ENCODE peak calls at places on chromosome 14, in eight cellular contexts. Y is heart left ventricle, I is right lobe of liver, D is sigmoid colon, X is GM12878, F is dorsolateral prefrontal cortex, R is HepG2, S is transverse colon. G is an unnamed sample.

GRCh38 chr14:24829862-24830261 is 195.9 kb upstream of the GZMB start:
- DNase-seq in R (no peak), X (no peak), S (no peak), F (no peak), D (no peak), Y (no peak), I (no peak), G (no peak)

GRCh38 chr14:88388741-88389282 is 3.4 kb downstream of the SPATA7 start:
- DNase-seq in S (no peak), I (no peak), X (no peak), Y (no peak), F (no peak), D (no peak), R (no peak), G (no peak)

GRCh38 chr14:86961106-86961716 is 1031.8 kb downstream of the GALC start:
- DNase-seq in Y (no peak), I (no peak), D (no peak), S (no peak), R (peak), X (no peak), F (no peak), G (no peak)

GRCh38 chr14:22561661-22562579 is 27.1 kb downstream of the DAD1 start:
- DNase-seq in S (peak), Y (no peak), D (no peak), R (peak), X (peak), F (no peak), I (no peak), G (no peak)

GRCh38 chr14:29857545-29857944 is 70.1 kb downstream of the PRKD1 start:
- DNase-seq in D (no peak), R (no peak), X (peak), F (no peak), Y (no peak), I (no peak), S (no peak), G (no peak)

GRCh38 chr14:103896578-103896977 is 31.7 kb upstream of the TDRD9 start:
- DNase-seq in D (no peak), X (no peak), Y (no peak), S (no peak), I (no peak), R (no peak), F (no peak), G (no peak)

GRCh38 chr14:100654025-100654813 is 67.0 kb upstream of the BEGAIN start:
- DNase-seq in D (no peak), Y (no peak), S (no peak), F (no peak), R (no peak), I (no peak), X (no peak), G (peak)

GRCh38 chr14:29851397-29851796 is 76.2 kb downstream of the PRKD1 start:
- DNase-seq in Y (no peak), S (no peak), I (no peak), R (no peak), F (no peak), X (no peak), D (no peak), G (no peak)

GRCh38 chr14:70534904-70535303 is at the start of gene ADAM20:
- DNase-seq in R (no peak), F (no peak), I (no peak), D (no peak), S (no peak), Y (no peak), X (no peak), G (no peak)

GRCh38 chr14:77007975-77008421 is 20.5 kb downstream of the IRF2BPL start:
- DNase-seq in X (no peak), R (no peak), F (no peak), Y (peak), I (peak), D (no peak), S (peak), G (peak)

GRCh38 chr14:91245029-91245428 is 525 bp upstream of the GPR68 start:
- DNase-seq in S (peak), D (no peak), F (no peak), Y (no peak), I (no peak), X (no peak), R (no peak), G (no peak)

GRCh38 chr14:34873591-34874385 is 1.4 kb downstream of the BAZ1A start:
- DNase-seq in I (peak), F (peak), S (peak), D (peak), R (no peak), Y (peak), X (peak), G (peak)

GRCh38 chr14:85233756-85234545 is 296.0 kb upstream of the FLRT2 start:
- DNase-seq in F (no peak), D (no peak), R (no peak), Y (no peak), X (no peak), I (no peak), S (no peak), G (no peak)

GRCh38 chr14:103361868-103362267 is 23.3 kb upstream of the MARK3 start:
- DNase-seq in S (no peak), F (no peak), D (peak), R (peak), X (no peak), I (no peak), Y (no peak), G (no peak)

GRCh38 chr14:68979722-68980552 is 835 bp upstream of the ACTN1 start:
- DNase-seq in F (no peak), I (peak), X (no peak), R (no peak), D (peak), Y (peak), S (peak), G (peak)

GRCh38 chr14:87975636-87976035 is 17.3 kb downstream of the GALC start:
- DNase-seq in F (no peak), D (no peak), S (no peak), I (no peak), X (no peak), R (no peak), Y (no peak), G (no peak)

GRCh38 chr14:71266994-71267636 is 359.9 kb downstream of the PCNX1 start:
- DNase-seq in Y (no peak), S (no peak), X (peak), D (no peak), R (no peak), I (no peak), F (no peak), G (no peak)

GRCh38 chr14:40340708-40341107 is 908.5 kb upstream of the FBXO33 start:
- DNase-seq in Y (no peak), F (no peak), R (no peak), D (no peak), X (no peak), I (no peak), S (no peak), G (no peak)

GRCh38 chr14:103705158-103705523 is 10.1 kb downstream of the XRCC3 start:
- DNase-seq in F (no peak), S (no peak), D (peak), Y (peak), I (peak), X (no peak), R (no peak), G (no peak)

GRCh38 chr14:30692669-30693068 is 70.5 kb downstream of the SCFD1 start:
- DNase-seq in Y (no peak), R (no peak), X (no peak), D (no peak), S (no peak), I (no peak), F (no peak), G (no peak)

GRCh38 chr14:44027397-44027796 is 479.7 kb downstream of the FSCB start:
- DNase-seq in R (no peak), D (no peak), Y (no peak), X (no peak), F (no peak), I (no peak), S (no peak), G (no peak)

GRCh38 chr14:54664961-54665360 is 98.0 kb downstream of the SAMD4A start:
- DNase-seq in D (no peak), Y (no peak), F (no peak), R (no peak), S (no peak), I (no peak), X (no peak), G (no peak)

DNA sequence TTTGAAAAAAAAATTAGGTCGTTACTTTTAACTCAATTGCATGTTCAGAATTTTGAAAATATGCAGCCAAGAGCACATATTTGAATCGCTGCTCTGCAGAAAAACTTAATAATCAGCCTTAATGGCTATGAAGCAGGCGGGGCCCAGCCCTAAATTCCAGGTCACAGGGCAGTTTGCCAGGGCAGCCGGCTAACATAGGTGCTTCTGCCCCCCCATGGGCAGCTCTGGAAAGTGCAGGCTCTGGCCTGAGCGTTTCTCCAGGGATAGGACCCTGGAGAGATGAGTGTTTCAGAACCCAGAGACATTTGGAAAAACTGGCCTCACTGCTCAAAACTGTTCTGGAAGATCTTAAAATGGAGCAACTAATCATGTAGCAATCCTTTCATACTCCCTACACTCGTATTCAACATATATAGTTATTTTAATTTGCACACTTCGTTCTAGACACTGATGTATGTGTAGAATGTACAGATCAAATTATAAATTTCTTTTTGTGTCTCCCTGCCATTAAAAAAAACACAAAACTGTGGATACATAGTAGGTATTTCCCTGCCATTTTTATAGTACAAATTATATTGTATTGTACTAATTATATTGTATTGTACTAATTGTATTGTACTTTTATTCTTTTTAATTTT is 26.0 kb upstream of the PTGR2 start:
- DNase-seq in S (peak), R (peak), Y (peak), F (peak), I (peak), D (peak), X (peak), G (peak)
- TF ChIP-seq CTCF in S (peak), R (peak), Y (peak), F (peak), I (peak), D (peak), X (peak), G (peak)

GRCh38 chr14:99272669-99273024 is 650 bp upstream of the BCL11B start:
- DNase-seq in R (no peak), X (no peak), Y (no peak), D (no peak), F (no peak), I (no peak), S (no peak), G (no peak)
- H3K4me3 ChIP-seq in R (peak), X (peak), Y (peak), D (peak), F (peak), I (peak), S (peak), G (peak)

GRCh38 chr14:73757381-73757780 is 43.2 kb upstream of the PNMA1 start:
- DNase-seq in X (no peak), R (no peak), S (no peak), D (no peak), F (no peak), Y (no peak), I (no peak), G (no peak)

GRCh38 chr14:73757876-73758391 is 43.8 kb upstream of the PNMA1 start:
- DNase-seq in F (no peak), I (no peak), X (no peak), Y (no peak), S (no peak), R (no peak), D (peak), G (no peak)

GRCh38 chr14:73759714-73760597 is 45.8 kb upstream of the PNMA1 start:
- DNase-seq in X (peak), R (peak), S (peak), Y (peak), D (peak), F (peak), I (peak), G (peak)

GRCh38 chr14:73759183-73759713 is 45.1 kb upstream of the PNMA1 start:
- DNase-seq in D (peak), R (no peak), X (no peak), F (peak), S (peak), Y (peak), I (peak), G (peak)

DNA sequence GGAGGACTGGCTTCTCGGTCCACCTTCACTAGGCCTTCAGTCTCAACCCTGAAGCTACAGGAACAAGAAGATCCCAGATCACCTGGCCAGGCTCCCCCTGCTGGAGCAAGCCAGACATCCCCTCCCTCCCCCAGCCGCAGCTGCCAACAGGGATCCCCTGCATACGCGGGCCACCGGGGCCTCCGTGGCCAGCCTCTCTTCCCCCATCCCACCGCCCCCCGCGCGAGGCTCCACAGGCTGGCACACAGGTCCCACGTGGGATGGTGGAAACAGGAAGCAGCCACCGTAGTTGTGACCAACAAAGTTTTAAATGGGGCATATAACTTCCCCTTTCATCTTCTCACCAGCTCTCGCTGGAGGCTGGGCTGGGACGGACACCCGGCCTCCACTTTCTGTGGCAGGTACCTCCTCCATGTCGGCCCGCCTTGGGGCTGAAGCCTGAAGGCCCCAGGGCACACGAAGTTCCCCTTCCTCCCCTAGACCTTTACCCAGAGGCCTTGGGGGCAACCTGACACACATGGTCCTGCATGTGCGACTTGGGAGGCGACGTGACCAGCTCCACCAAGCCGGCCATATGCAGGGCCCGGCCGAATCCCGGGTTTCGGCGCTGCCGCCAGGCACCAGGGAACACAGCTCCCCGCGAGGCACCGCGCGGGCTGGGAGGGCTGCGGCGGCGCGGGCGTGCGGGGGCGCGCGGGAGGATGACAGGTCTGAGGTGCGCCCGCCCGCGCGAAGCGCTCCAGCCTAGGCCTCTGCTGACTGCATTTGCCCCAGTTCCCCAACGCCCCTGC is 44.4 kb upstream of the PNMA1 start:
- DNase-seq in R (peak), Y (peak), I (peak), F (peak), X (no peak), S (peak), D (peak), G (peak)
- TF ChIP-seq CTCF in R (peak), Y (peak), I (peak), F (peak), X (peak), S (peak), D (peak), G (peak)

DNA sequence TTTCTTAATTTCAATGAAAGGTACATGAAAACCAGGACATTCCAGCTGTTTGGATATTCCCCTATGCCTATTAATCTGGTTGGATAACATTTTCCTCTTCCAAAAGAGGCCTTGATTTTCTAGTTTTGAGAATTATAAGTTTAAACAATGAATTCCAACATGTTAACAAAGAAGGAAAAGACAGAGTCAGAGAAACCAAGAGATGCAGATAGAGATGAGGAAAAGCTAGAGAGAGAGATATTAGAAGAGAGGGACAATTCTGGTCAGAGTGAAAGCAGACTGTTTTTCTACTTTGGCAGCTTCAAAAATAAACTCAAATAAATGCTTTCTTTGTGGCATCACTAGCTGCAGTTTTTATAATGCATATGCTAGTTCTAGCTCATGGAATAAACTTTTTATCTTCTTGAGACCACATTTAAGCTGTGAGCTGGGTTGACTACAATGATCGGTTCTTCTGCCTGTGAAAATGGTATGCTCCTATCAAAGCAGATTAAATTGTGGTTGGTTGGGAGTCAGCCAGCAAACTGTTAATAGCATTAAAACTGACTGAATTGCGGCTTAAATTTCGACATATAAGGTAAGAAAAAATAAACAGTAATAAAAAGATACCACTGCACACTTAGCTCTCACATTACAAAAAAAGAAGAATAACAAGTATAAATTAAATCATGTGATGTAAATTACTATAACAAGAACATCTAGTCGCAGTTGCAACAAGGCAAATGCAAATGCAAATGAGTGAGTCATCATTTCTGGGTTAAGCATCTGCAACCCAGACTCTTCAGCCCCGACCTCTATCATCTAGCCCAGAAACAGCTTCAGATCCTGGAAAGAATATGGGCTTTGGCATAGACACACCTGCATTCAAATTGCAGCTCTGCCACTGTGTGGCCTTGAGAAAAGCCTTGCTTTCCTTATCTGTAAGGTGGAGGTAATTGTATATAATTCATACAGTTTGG is 19.7 kb upstream of the DHRS7 start:
- DNase-seq in R (no peak), X (no peak), F (no peak), I (no peak), Y (no peak), S (no peak), D (no peak), G (no peak)
- H3K4me3 ChIP-seq in R (no peak), X (no peak), F (peak), I (no peak), Y (peak), S (no peak), D (peak), G (no peak)

G was measured in WERI-Rb-1.